ENCODE peak calls at places on chromosomes 2 and 18, in four cellular contexts. O is sigmoid colon, H is A549, E is breast epithelium. L is an unnamed sample.

GRCh38 chr2:149598014-149598395 is 10.4 kb upstream of the MMADHC start:
- DNase-seq in O (no peak), H (no peak), E (no peak), L (no peak)

GRCh38 chr18:54150226-54150625 is 74.2 kb downstream of the MBD2 start:
- DNase-seq in O (no peak), H (no peak), E (no peak), L (no peak)

GRCh38 chr2:160968183-160968582 is 192.0 kb upstream of the TANK start:
- DNase-seq in O (no peak), H (no peak), E (no peak), L (no peak)

GRCh38 chr2:1504311-1504750 is 91.1 kb downstream of the TPO start:
- DNase-seq in O (peak; percentile 62), H (no peak), E (no peak), L (peak; percentile 62)

GRCh38 chr2:54656863-54657262 is 66.6 kb upstream of the EML6 start:
- DNase-seq in O (no peak), H (no peak), E (no peak), L (no peak)

GRCh38 chr2:232345251-232345650 is 33.3 kb upstream of the ALPP start:
- DNase-seq in O (peak; percentile 39), H (no peak), E (no peak), L (peak; percentile 27)

GRCh38 chr2:1676091-1676912 is 68.0 kb downstream of the PXDN start:
- DNase-seq in O (peak; percentile 78), H (no peak), E (no peak), L (no peak)

GRCh38 chr2:19474128-19474527 is 115.7 kb upstream of the OSR1 start:
- DNase-seq in O (peak; percentile 68), H (no peak), E (peak; percentile 54), L (no peak)

GRCh38 chr2:85619617-85620016 is 3.6 kb downstream of the USP39 start:
- DNase-seq in O (no peak), H (no peak), E (no peak), L (no peak)

GRCh38 chr2:99079226-99079625 is 62.3 kb upstream of the C2orf15 start:
- DNase-seq in O (no peak), H (no peak), E (no peak), L (no peak)

GRCh38 chr2:128623776-128624424 is 305.2 kb upstream of the HS6ST1 start:
- DNase-seq in O (no peak), H (no peak), E (no peak), L (peak; percentile 70)

GRCh38 chr18:37845498-37845897 is 279.9 kb upstream of the CELF4 start:
- DNase-seq in O (no peak), H (no peak), E (no peak), L (no peak)

GRCh38 chr2:50786345-50786744 is 245.6 kb downstream of the NRXN1 start:
- DNase-seq in O (no peak), H (no peak), E (no peak), L (no peak)

GRCh38 chr2:32436150-32436549 is 79.3 kb downstream of the BIRC6 start:
- DNase-seq in O (no peak), H (no peak), E (no peak), L (no peak)

GRCh38 chr2:17539596-17539992 is 902 bp upstream of the VSNL1 start:
- DNase-seq in O (peak; percentile 66), H (no peak), E (peak; percentile 56), L (no peak)

GRCh38 chr2:201402651-201403573 is 45.8 kb upstream of the FLACC1 start:
- DNase-seq in O (no peak), H (no peak), E (no peak), L (no peak)

GRCh38 chr18:6059551-6059950 is 164.2 kb upstream of the TMEM200C start:
- DNase-seq in O (no peak), H (no peak), E (no peak), L (no peak)

GRCh38 chr2:204357175-204357695 is 188.0 kb upstream of the PARD3B start:
- DNase-seq in O (no peak), H (no peak), E (no peak), L (no peak)

GRCh38 chr2:100877555-100877954 is 57.6 kb downstream of the NPAS2 start:
- DNase-seq in O (no peak), H (no peak), E (no peak), L (no peak)

GRCh38 chr2:12169060-12169406 is 422.6 kb downstream of the LPIN1 start:
- DNase-seq in O (peak; percentile 82), H (no peak), E (peak; percentile 31), L (no peak)

DNA sequence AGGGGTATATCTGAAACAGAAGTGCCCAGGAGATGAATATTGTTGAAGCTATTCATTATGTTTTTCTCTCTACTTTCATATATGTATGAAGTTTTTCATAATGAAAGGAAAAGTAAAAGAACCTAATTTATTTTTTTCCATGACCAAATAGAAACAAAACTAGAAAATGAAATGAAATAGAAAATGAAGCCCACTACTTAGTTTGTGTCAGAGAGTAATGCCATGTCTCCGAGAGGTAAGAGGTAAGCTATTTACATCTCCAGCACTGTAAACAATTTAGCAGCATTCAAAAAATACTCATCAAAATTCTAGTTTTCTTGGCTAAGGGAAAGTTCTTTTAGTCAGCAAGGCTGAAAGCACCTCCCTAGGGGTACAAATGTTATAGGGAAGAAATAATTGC is 238.6 kb downstream of the PTH2R start:
- DNase-seq in O (no peak), H (no peak), E (no peak), L (no peak)
- H3K4me1 ChIP-seq in O (no peaks in the 10 kb centered on the region), H (no peaks in the 10 kb centered on the region), E (no peaks in the 10 kb centered on the region), L (peaks cover 2% of the 10 kb centered on the region)

DNA sequence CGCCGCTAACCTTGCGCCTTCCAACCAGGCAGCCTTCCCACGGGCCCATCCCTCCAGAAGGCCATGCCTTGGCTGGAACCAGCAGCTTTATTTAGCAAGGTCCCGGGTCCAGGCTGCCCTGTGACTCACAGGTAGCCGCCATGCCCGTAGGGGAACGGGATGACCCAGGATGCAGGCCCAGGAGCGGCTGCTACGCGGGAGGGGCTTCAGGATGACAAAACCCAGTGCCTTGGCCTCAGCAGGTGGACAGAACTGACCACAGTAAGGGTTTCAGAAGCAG is 63.3 kb downstream of the RTP5 start:
- DNase-seq in O (no peak), H (no peak), E (no peak), L (no peak)
- H3K27ac ChIP-seq in O (peak overlapping the region; percentile 80), H (no peak overlapping the region), E (no peak overlapping the region), L (no peak overlapping the region)

DNA sequence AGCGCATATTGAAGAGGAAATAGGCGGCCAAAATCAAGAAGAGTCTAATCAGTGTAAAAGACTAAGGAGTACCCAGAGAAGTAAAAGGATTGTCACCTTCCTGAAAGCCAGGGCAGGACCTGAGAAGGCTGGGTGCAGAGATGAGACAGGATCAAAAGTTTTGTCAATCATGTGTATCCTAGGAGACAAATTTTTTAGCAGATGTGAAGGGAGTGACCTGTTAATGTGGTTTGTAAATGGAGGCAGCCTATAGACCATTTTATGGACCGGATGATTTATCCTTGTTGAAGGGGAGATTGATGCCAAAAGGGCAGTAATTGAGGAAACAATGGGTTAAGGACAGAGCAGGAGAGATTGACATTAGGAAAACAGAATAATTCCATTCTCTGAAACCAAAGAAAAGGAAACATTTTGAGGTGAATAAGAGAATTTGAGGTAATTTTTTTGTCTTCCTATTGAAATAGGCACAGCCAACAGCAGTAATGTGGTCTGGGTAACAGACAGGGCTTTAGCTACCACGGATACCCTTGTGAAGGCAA is 856 bp downstream of the NDC80 start:
- DNase-seq in O (no peak), H (no peak), E (no peak), L (no peak)
- H3K4me3 ChIP-seq in O (no peak overlapping the region), H (peak overlapping the region; percentile 85), E (no peak overlapping the region), L (no peak overlapping the region)

GRCh38 chr2:134132487-134132857 is 121.4 kb upstream of the MGAT5 start:
- DNase-seq in O (no peak), H (no peak), E (no peak), L (no peak)
- H3K4me1 ChIP-seq in O (peaks cover 12% of the 10 kb centered on the region), H (peaks cover 5% of the 10 kb centered on the region), E (no peaks in the 10 kb centered on the region), L (peaks cover 2% of the 10 kb centered on the region)

GRCh38 chr18:74427442-74428112 is 29.5 kb downstream of the DIPK1C start:
- DNase-seq in O (no peak), H (no peak), E (no peak), L (no peak)

GRCh38 chr18:74425161-74425560 is 31.9 kb downstream of the DIPK1C start:
- DNase-seq in O (no peak), H (no peak), E (no peak), L (no peak)

GRCh38 chr18:74430231-74430630 is 26.9 kb downstream of the DIPK1C start:
- DNase-seq in O (no peak), H (no peak), E (no peak), L (no peak)

GRCh38 chr18:74420926-74421325 is 36.2 kb downstream of the DIPK1C start:
- DNase-seq in O (no peak), H (no peak), E (no peak), L (no peak)

GRCh38 chr18:74425876-74426275 is 31.2 kb downstream of the DIPK1C start:
- DNase-seq in O (peak; percentile 59), H (no peak), E (no peak), L (no peak)
- H3K27ac ChIP-seq in O (no peak overlapping the region), H (no peak overlapping the region), E (no peak overlapping the region), L (no peak overlapping the region)

GRCh38 chr2:152025678-152026287 is 73.1 kb downstream of the CACNB4 start:
- DNase-seq in O (peak; percentile 87), H (peak; percentile 40), E (peak; percentile 56), L (peak; percentile 95)
- H3K4me3 ChIP-seq in O (no peak overlapping the region), H (peak overlapping the region; percentile 34), E (peak overlapping the region; percentile 16), L (no peak overlapping the region)

DNA sequence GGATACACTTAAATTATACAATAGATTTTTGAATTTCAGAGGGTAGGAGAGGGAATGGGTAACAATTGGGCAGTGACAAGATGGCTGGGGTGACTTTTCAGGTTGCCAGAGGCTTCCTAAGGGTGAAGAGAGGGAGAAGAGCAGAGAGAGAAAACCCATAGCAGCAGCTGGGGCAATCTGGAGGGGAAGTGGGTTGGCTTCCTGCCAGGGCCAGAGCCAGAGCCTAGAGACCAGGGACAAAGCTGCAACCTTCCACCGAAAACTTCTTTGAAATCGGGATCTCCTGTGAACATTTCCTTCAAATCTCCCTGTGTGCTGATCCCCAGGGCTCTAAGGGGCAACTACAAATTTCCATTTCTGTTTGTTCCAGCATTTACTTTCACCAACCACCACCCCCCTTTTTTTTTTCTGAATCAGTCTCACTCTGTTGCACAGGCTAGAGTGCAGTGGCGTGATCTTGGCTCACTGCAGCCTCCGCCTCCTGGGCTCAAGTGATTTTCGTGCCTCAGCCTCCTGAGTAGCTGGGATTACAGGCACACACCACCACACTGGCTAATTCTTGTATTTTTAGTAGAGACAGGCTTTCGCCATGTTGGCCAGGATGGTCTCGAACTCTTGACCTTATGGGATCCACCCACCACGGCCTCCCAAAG is 3.1 kb upstream of the EMILIN1 start:
- DNase-seq in O (peak; percentile 83), H (no peak), E (no peak), L (no peak)
- H3K4me1 ChIP-seq in O (peaks cover 69% of the 10 kb centered on the region), H (peaks cover 9% of the 10 kb centered on the region), E (no peaks in the 10 kb centered on the region), L (no peaks in the 10 kb centered on the region)

GRCh38 chr2:26724784-26725515 is 32.4 kb downstream of the KCNK3 start:
- DNase-seq in O (no peak), H (no peak), E (no peak), L (no peak)
- H3K27ac ChIP-seq in O (peak overlapping the region; percentile 66), H (peak overlapping the region; percentile 94), E (peak overlapping the region; percentile 78), L (peak overlapping the region; percentile 10)